ENCODE peak calls at places on chromosomes 13 and 19, in nine cellular contexts. M is H9, L is neuronal stem cell, V is fibroblast of lung, T is PC-3, B is hepatocyte, N is PC-9, I is mammary epithelial cell, Q is IMR-90. K is an unnamed sample. For H3K27me3, the result is how much of the 10 kb centered on the place peaks cover.

GRCh38 chr19:50791594-50792245 is 1.5 kb downstream of the ACP4 start:
- DNase-seq in I (no peak), B (no peak), N (no peak), V (no peak), M (no peak), T (peak), L (no peak), Q (no peak), K (no peak)

GRCh38 chr19:51680474-51680873 is 12.7 kb upstream of the SPACA6 start:
- DNase-seq in T (no peak), Q (no peak), I (no peak), B (no peak), M (no peak), V (no peak), N (no peak), L (no peak), K (no peak)

GRCh38 chr19:7419777-7420439 is 68.9 kb downstream of the PEX11G start:
- DNase-seq in B (no peak), T (no peak), V (no peak), I (no peak), Q (no peak), M (no peak), L (no peak), N (no peak), K (no peak)

GRCh38 chr13:23621316-23621645 is 51.1 kb downstream of the TNFRSF19 start:
- DNase-seq in L (no peak), B (peak), Q (peak), V (peak), N (no peak), M (no peak), I (peak), T (peak), K (peak)

GRCh38 chr19:47447470-47448359 is 24.0 kb downstream of the SLC8A2 start:
- DNase-seq in L (peak), I (peak), Q (peak), B (peak), M (peak), V (peak), T (peak), N (peak), K (peak)

GRCh38 chr19:662207-662961 is 630 bp downstream of the RNF126 start:
- DNase-seq in Q (peak), B (peak), V (peak), M (no peak), I (peak), N (peak), T (peak), L (no peak), K (peak)

GRCh38 chr13:76723551-76724232 is 162.5 kb downstream of the KCTD12 start:
- DNase-seq in I (peak), N (no peak), Q (peak), B (peak), T (peak), V (peak), L (no peak), M (peak), K (no peak)

GRCh38 chr13:112634102-112634501 is 46.1 kb upstream of the TUBGCP3 start:
- DNase-seq in V (no peak), N (no peak), I (no peak), M (no peak), L (no peak), T (no peak), Q (no peak), B (no peak), K (no peak)

GRCh38 chr13:44142911-44143665 is 230.5 kb upstream of the SERP2 start:
- DNase-seq in N (peak), L (no peak), B (peak), T (peak), V (peak), Q (peak), I (peak), M (no peak), K (no peak)

GRCh38 chr13:43522788-43523187 is 264.0 kb downstream of the ENOX1 start:
- DNase-seq in Q (peak), N (no peak), M (no peak), V (peak), L (no peak), B (no peak), T (no peak), I (no peak), K (no peak)

GRCh38 chr13:113935081-113935511 is 38.8 kb downstream of the C13orf46 start:
- DNase-seq in T (no peak), N (no peak), B (no peak), I (no peak), Q (no peak), M (peak), V (no peak), L (no peak), K (no peak)

GRCh38 chr13:41742917-41743552 is 217.9 kb downstream of the VWA8 start:
- DNase-seq in N (peak), B (no peak), I (peak), Q (no peak), M (no peak), T (peak), V (peak), L (no peak), K (no peak)

GRCh38 chr19:2337329-2337707 is 8.8 kb downstream of the SPPL2B start:
- DNase-seq in T (no peak), L (peak), M (peak), V (peak), Q (peak), I (no peak), B (peak), N (no peak), K (peak)

GRCh38 chr19:5237939-5238480 is 102.6 kb downstream of the PTPRS start:
- DNase-seq in T (no peak), B (no peak), Q (no peak), I (no peak), N (no peak), V (no peak), M (no peak), L (no peak), K (no peak)

GRCh38 chr13:86020350-86021002 is 221.3 kb upstream of the SLITRK6 start:
- DNase-seq in T (peak), Q (peak), B (peak), N (no peak), V (peak), I (peak), L (no peak), M (no peak), K (no peak)

GRCh38 chr19:6811906-6812305 is 39.4 kb downstream of the VAV1 start:
- DNase-seq in T (peak), L (no peak), N (no peak), I (peak), B (peak), Q (peak), M (peak), V (peak), K (peak)

GRCh38 chr19:51511353-51511752 is 9.8 kb upstream of the SIGLEC12 start:
- DNase-seq in I (no peak), Q (no peak), T (peak), L (no peak), B (no peak), N (no peak), M (no peak), V (no peak), K (peak)

GRCh38 chr13:80577951-80578670 is 237.2 kb upstream of the SPRY2 start:
- DNase-seq in M (no peak), V (no peak), L (no peak), T (no peak), I (no peak), N (no peak), B (peak), Q (no peak), K (no peak)

GRCh38 chr19:961866-962620 is 22.1 kb upstream of the WDR18 start:
- DNase-seq in M (no peak), V (peak), B (peak), T (peak), Q (peak), L (no peak), N (peak), I (no peak), K (peak)

GRCh38 chr19:45075215-45076028 is 856 bp downstream of the ZNF296 start:
- DNase-seq in T (peak), L (no peak), I (no peak), V (peak), B (peak), Q (no peak), M (peak), N (peak), K (peak)

GRCh38 chr19:57103573-57104277 is 16.1 kb upstream of the USP29 start:
- DNase-seq in Q (peak), I (peak), V (peak), T (peak), B (peak), M (peak), N (peak), L (peak), K (peak)

GRCh38 chr13:76735641-76736040 is 150.6 kb downstream of the KCTD12 start:
- DNase-seq in B (no peak), N (no peak), L (no peak), Q (no peak), I (no peak), V (no peak), T (no peak), M (no peak), K (no peak)

GRCh38 chr19:18656337-18657086 is 19.7 kb downstream of the KLHL26 start:
- DNase-seq in Q (no peak), I (no peak), L (no peak), M (no peak), B (no peak), N (no peak), T (no peak), V (no peak), K (no peak)

GRCh38 chr19:28486934-28487333 is 726.0 kb downstream of the UQCRFS1 start:
- DNase-seq in T (no peak), Q (no peak), M (no peak), L (no peak), V (no peak), I (no peak), N (no peak), B (no peak), K (no peak)

GRCh38 chr19:18073197-18073596 is 13.5 kb downstream of the IL12RB1 start:
- DNase-seq in Q (no peak), I (no peak), B (no peak), T (no peak), V (no peak), L (no peak), M (no peak), N (no peak), K (no peak)

GRCh38 chr13:48303331-48304131 is at the start of gene RB1:
- DNase-seq in M (peak), B (peak), T (peak), N (peak), V (peak), Q (peak), I (peak), L (peak), K (peak)

GRCh38 chr13:72221276-72221962 is 354.4 kb upstream of the DACH1 start:
- DNase-seq in N (peak), B (peak), Q (no peak), M (peak), I (peak), V (no peak), L (no peak), T (peak), K (peak)

GRCh38 chr19:17721821-17722220 is 2.5 kb downstream of the MAP1S start:
- DNase-seq in M (no peak), L (no peak), Q (peak), B (no peak), I (peak), V (no peak), T (peak), N (no peak), K (no peak)

GRCh38 chr19:10691883-10692282 is 9.4 kb upstream of the QTRT1 start:
- DNase-seq in V (no peak), M (peak), B (no peak), L (no peak), T (no peak), I (no peak), Q (no peak), N (no peak), K (no peak)

DNA sequence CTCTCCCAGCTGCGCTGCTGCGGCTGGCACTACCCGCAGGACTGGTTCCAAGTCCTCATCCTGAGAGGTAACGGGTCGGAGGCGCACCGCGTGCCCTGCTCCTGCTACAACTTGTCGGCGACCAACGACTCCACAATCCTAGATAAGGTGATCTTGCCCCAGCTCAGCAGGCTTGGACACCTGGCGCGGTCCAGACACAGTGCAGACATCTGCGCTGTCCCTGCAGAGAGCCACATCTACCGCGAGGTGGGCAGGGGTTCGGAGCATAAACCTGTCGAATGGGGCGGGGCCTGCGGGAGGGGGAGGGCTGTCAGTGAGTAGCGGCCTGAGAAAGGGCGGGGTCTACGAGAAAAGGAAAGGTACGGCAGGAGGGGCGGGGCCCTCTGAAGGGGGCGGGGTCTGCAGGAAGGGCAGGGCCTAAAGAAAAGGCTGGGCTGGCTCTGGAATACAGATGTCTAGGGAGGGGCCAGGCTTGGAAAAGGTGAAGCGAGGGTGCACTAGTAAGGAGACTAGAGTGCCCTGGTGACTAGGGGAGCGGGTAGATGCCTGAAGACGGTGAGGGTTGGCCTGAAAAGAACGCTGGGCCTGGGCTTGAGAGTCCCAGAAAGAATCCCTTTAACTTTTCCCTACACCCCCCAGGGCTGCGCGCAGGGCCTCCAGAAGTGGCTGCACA is 3.6 kb downstream of the CD37 start:
- DNase-seq in N (peak), I (peak), Q (no peak), L (peak), B (peak), T (peak), M (peak), V (peak), K (no peak)
- H3K4me2 ChIP-seq in N (peak), I (peak), Q (no peak), L (peak), B (peak), T (peak), M (peak), V (peak), K (no peak)

DNA sequence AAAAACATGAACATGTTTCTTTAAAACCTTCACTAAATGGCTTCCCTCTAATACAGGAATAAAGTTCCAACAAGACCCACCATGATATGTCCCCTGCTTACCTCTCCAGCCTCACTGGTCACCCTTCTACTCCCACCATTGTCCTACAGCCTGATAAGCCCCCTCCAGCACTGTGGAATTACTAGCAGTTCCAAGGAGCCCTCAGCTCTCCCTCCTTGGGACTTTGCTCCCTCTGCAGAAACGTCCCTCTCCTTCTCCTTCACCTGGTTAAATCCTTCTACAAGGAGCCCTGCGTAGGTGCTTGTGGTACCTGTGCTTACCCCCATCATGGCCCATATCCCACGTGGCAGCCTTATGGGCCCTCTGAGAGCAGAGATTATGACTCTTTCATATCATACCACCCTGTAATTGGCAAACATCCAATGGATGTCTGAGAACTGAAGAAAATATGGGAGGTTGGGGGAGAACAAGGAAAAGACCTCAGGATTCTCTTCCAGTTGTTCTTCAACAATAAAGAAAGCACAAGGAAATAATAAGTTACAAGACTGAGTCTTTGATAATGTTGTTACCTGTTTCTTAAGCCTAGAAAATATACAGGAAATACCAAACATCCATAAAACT is 26.1 kb upstream of the DOCK9 start:
- DNase-seq in T (no peak), L (no peak), I (no peak), Q (no peak), M (no peak), V (no peak), B (no peak), N (no peak), K (no peak)
- H3K27me3 ChIP-seq in T (under half), L (under half), I (under half), Q (under half), M (under half), V (under half), B (under half), N (under half), K (under half)

GRCh38 chr13:33520480-33520839 is 234.9 kb upstream of the STARD13 start:
- DNase-seq in V (no peak), N (no peak), I (no peak), B (no peak), T (no peak), M (no peak), Q (no peak), L (no peak), K (no peak)
- H3K4me2 ChIP-seq in V (peak), N (no peak), I (no peak), B (no peak), T (no peak), M (no peak), Q (peak), L (no peak), K (no peak)

GRCh38 chr19:41590945-41591344 is 15.0 kb downstream of the CEACAM21 start:
- DNase-seq in N (no peak), I (no peak), V (no peak), B (no peak), Q (no peak), T (no peak), L (no peak), M (no peak), K (no peak)
- H3K27me3 ChIP-seq in N (under half), I (under half), V (under half), B (under half), Q (under half), T (under half), L (under half), M (under half), K (under half)

GRCh38 chr19:36257512-36257876 is 42.6 kb downstream of the ZNF146 start:
- DNase-seq in M (no peak), I (no peak), V (no peak), L (no peak), N (no peak), B (no peak), T (no peak), Q (no peak), K (no peak)
- H3K4me2 ChIP-seq in M (peak), I (peak), V (peak), L (peak), N (no peak), B (no peak), T (no peak), Q (peak), K (no peak)